ENCODE peak calls at places on chromosomes 13 and 19, in five cellular contexts. One of them, this sample, is unnamed.
A peak's percentile ranks its signal among the peaks of the same experiment; 100 is the strongest.

GRCh38 chr19:48571378-48572162 is 19.6 kb downstream of the SULT2B1 start:
- DNase-seq in stimulated activated CD8-positive, alpha-beta memory T cell treated with anti-CD3 and anti-CD28 coated beads, Interleukin-12 subunit alpha, Interleukin-12 subunit beta, amount 100 ng/mL, for 4 hours: no peak
- DNase-seq in aorta: no peak
- DNase-seq in fibroblast of lung: no peak
- DNase-seq in RPMI7951: no peak
- DNase-seq in this sample: no peak

GRCh38 chr13:27822873-27823311 is 30.6 kb downstream of the GSX1 start:
- DNase-seq in RPMI7951: no peak
- DNase-seq in stimulated activated CD8-positive, alpha-beta memory T cell treated with anti-CD3 and anti-CD28 coated beads, Interleukin-12 subunit alpha, Interleukin-12 subunit beta, amount 100 ng/mL, for 4 hours: no peak
- DNase-seq in fibroblast of lung: peak; percentile 13
- DNase-seq in aorta: no peak
- DNase-seq in this sample: no peak

GRCh38 chr19:39408392-39409206 is 2.0 kb downstream of the ZFP36 start:
- DNase-seq in RPMI7951: peak; percentile 27
- DNase-seq in aorta: peak; percentile 89
- DNase-seq in stimulated activated CD8-positive, alpha-beta memory T cell treated with anti-CD3 and anti-CD28 coated beads, Interleukin-12 subunit alpha, Interleukin-12 subunit beta, amount 100 ng/mL, for 4 hours: no peak
- DNase-seq in fibroblast of lung: peak; percentile 38
- DNase-seq in this sample: no peak

GRCh38 chr13:75308222-75308621 is 173.7 kb downstream of the TBC1D4 start:
- DNase-seq in RPMI7951: no peak
- DNase-seq in stimulated activated CD8-positive, alpha-beta memory T cell treated with anti-CD3 and anti-CD28 coated beads, Interleukin-12 subunit alpha, Interleukin-12 subunit beta, amount 100 ng/mL, for 4 hours: no peak
- DNase-seq in fibroblast of lung: peak; percentile 2
- DNase-seq in aorta: no peak
- DNase-seq in this sample: no peak

GRCh38 chr19:29677001-29677781 is 11.9 kb downstream of the PLEKHF1 start:
- DNase-seq in stimulated activated CD8-positive, alpha-beta memory T cell treated with anti-CD3 and anti-CD28 coated beads, Interleukin-12 subunit alpha, Interleukin-12 subunit beta, amount 100 ng/mL, for 4 hours: no peak
- DNase-seq in RPMI7951: no peak
- DNase-seq in fibroblast of lung: no peak
- DNase-seq in aorta: no peak
- DNase-seq in this sample: no peak

GRCh38 chr19:13103961-13104847 is 1.5 kb upstream of the LYL1 start:
- DNase-seq in stimulated activated CD8-positive, alpha-beta memory T cell treated with anti-CD3 and anti-CD28 coated beads, Interleukin-12 subunit alpha, Interleukin-12 subunit beta, amount 100 ng/mL, for 4 hours: no peak
- DNase-seq in RPMI7951: no peak
- DNase-seq in fibroblast of lung: no peak
- DNase-seq in aorta: peak; percentile 88
- DNase-seq in this sample: no peak

GRCh38 chr13:99269627-99270252 is 11.6 kb upstream of the GPR18 start:
- DNase-seq in fibroblast of lung: peak; percentile 56
- DNase-seq in RPMI7951: peak; percentile 59
- DNase-seq in stimulated activated CD8-positive, alpha-beta memory T cell treated with anti-CD3 and anti-CD28 coated beads, Interleukin-12 subunit alpha, Interleukin-12 subunit beta, amount 100 ng/mL, for 4 hours: no peak
- DNase-seq in aorta: no peak
- DNase-seq in this sample: peak; percentile 36

GRCh38 chr19:14183741-14184395 is 22.1 kb downstream of the ADGRL1 start:
- DNase-seq in stimulated activated CD8-positive, alpha-beta memory T cell treated with anti-CD3 and anti-CD28 coated beads, Interleukin-12 subunit alpha, Interleukin-12 subunit beta, amount 100 ng/mL, for 4 hours: no peak
- DNase-seq in RPMI7951: no peak
- DNase-seq in aorta: no peak
- DNase-seq in fibroblast of lung: no peak
- DNase-seq in this sample: no peak

GRCh38 chr19:41298327-41298964 is 11.5 kb upstream of the CCDC97 start:
- DNase-seq in aorta: peak; percentile 90
- DNase-seq in fibroblast of lung: peak; percentile 77
- DNase-seq in stimulated activated CD8-positive, alpha-beta memory T cell treated with anti-CD3 and anti-CD28 coated beads, Interleukin-12 subunit alpha, Interleukin-12 subunit beta, amount 100 ng/mL, for 4 hours: no peak
- DNase-seq in RPMI7951: peak; percentile 86
- DNase-seq in this sample: peak; percentile 48

GRCh38 chr19:18251587-18252369 is 22.5 kb downstream of the IQCN start:
- DNase-seq in stimulated activated CD8-positive, alpha-beta memory T cell treated with anti-CD3 and anti-CD28 coated beads, Interleukin-12 subunit alpha, Interleukin-12 subunit beta, amount 100 ng/mL, for 4 hours: peak; percentile 56
- DNase-seq in fibroblast of lung: peak; percentile 45
- DNase-seq in RPMI7951: peak; percentile 61
- DNase-seq in aorta: peak; percentile 91
- DNase-seq in this sample: no peak

GRCh38 chr13:101757446-101758039 is 305.1 kb downstream of the ITGBL1 start:
- DNase-seq in stimulated activated CD8-positive, alpha-beta memory T cell treated with anti-CD3 and anti-CD28 coated beads, Interleukin-12 subunit alpha, Interleukin-12 subunit beta, amount 100 ng/mL, for 4 hours: no peak
- DNase-seq in fibroblast of lung: peak; percentile 42
- DNase-seq in RPMI7951: peak; percentile 51
- DNase-seq in aorta: no peak
- DNase-seq in this sample: peak; percentile 8

GRCh38 chr13:107867701-107868661 is 347.4 kb downstream of the LIG4 start:
- DNase-seq in stimulated activated CD8-positive, alpha-beta memory T cell treated with anti-CD3 and anti-CD28 coated beads, Interleukin-12 subunit alpha, Interleukin-12 subunit beta, amount 100 ng/mL, for 4 hours: no peak
- DNase-seq in RPMI7951: no peak
- DNase-seq in fibroblast of lung: peak; percentile 52
- DNase-seq in aorta: peak; percentile 74
- DNase-seq in this sample: no peak

GRCh38 chr13:37187611-37188010 is 82.1 kb upstream of the CSNK1A1L start:
- DNase-seq in RPMI7951: peak; percentile 14
- DNase-seq in stimulated activated CD8-positive, alpha-beta memory T cell treated with anti-CD3 and anti-CD28 coated beads, Interleukin-12 subunit alpha, Interleukin-12 subunit beta, amount 100 ng/mL, for 4 hours: no peak
- DNase-seq in fibroblast of lung: peak; percentile 77
- DNase-seq in aorta: no peak
- DNase-seq in this sample: no peak

GRCh38 chr19:38846097-38846496 is 3.7 kb downstream of the HNRNPL start:
- DNase-seq in RPMI7951: no peak
- DNase-seq in stimulated activated CD8-positive, alpha-beta memory T cell treated with anti-CD3 and anti-CD28 coated beads, Interleukin-12 subunit alpha, Interleukin-12 subunit beta, amount 100 ng/mL, for 4 hours: no peak
- DNase-seq in aorta: no peak
- DNase-seq in fibroblast of lung: no peak
- DNase-seq in this sample: no peak

GRCh38 chr19:41994521-41994971 is 516 bp upstream of the ATP1A3 start:
- DNase-seq in stimulated activated CD8-positive, alpha-beta memory T cell treated with anti-CD3 and anti-CD28 coated beads, Interleukin-12 subunit alpha, Interleukin-12 subunit beta, amount 100 ng/mL, for 4 hours: no peak
- DNase-seq in RPMI7951: no peak
- DNase-seq in aorta: no peak
- DNase-seq in fibroblast of lung: no peak
- DNase-seq in this sample: no peak

GRCh38 chr13:29465741-29466293 is 129.7 kb downstream of the SLC7A1 start:
- DNase-seq in fibroblast of lung: peak; percentile 83
- DNase-seq in aorta: no peak
- DNase-seq in RPMI7951: peak; percentile 81
- DNase-seq in stimulated activated CD8-positive, alpha-beta memory T cell treated with anti-CD3 and anti-CD28 coated beads, Interleukin-12 subunit alpha, Interleukin-12 subunit beta, amount 100 ng/mL, for 4 hours: no peak
- DNase-seq in this sample: peak; percentile 43

GRCh38 chr13:45989607-45990006 is 62.9 kb downstream of the ZC3H13 start:
- DNase-seq in aorta: no peak
- DNase-seq in RPMI7951: no peak
- DNase-seq in fibroblast of lung: peak; percentile 65
- DNase-seq in stimulated activated CD8-positive, alpha-beta memory T cell treated with anti-CD3 and anti-CD28 coated beads, Interleukin-12 subunit alpha, Interleukin-12 subunit beta, amount 100 ng/mL, for 4 hours: no peak
- DNase-seq in this sample: peak; percentile 63

GRCh38 chr13:95677564-95678386 is 836 bp downstream of the DNAJC3 start:
- DNase-seq in RPMI7951: peak; percentile 28
- DNase-seq in fibroblast of lung: peak; percentile 39
- DNase-seq in aorta: no peak
- DNase-seq in stimulated activated CD8-positive, alpha-beta memory T cell treated with anti-CD3 and anti-CD28 coated beads, Interleukin-12 subunit alpha, Interleukin-12 subunit beta, amount 100 ng/mL, for 4 hours: no peak
- DNase-seq in this sample: no peak

GRCh38 chr13:45356966-45357689 is 16.1 kb upstream of the TPT1 start:
- DNase-seq in fibroblast of lung: peak; percentile 55
- DNase-seq in stimulated activated CD8-positive, alpha-beta memory T cell treated with anti-CD3 and anti-CD28 coated beads, Interleukin-12 subunit alpha, Interleukin-12 subunit beta, amount 100 ng/mL, for 4 hours: no peak
- DNase-seq in RPMI7951: no peak
- DNase-seq in aorta: peak; percentile 43
- DNase-seq in this sample: no peak

GRCh38 chr19:35528218-35529038 is at the start of gene SBSN:
- DNase-seq in stimulated activated CD8-positive, alpha-beta memory T cell treated with anti-CD3 and anti-CD28 coated beads, Interleukin-12 subunit alpha, Interleukin-12 subunit beta, amount 100 ng/mL, for 4 hours: no peak
- DNase-seq in fibroblast of lung: peak; percentile 49
- DNase-seq in RPMI7951: peak; percentile 21
- DNase-seq in aorta: no peak
- DNase-seq in this sample: peak; percentile 57

GRCh38 chr19:45976180-45976579 is 2.5 kb upstream of the NOVA2 start:
- DNase-seq in aorta: no peak
- DNase-seq in fibroblast of lung: peak; percentile 17
- DNase-seq in stimulated activated CD8-positive, alpha-beta memory T cell treated with anti-CD3 and anti-CD28 coated beads, Interleukin-12 subunit alpha, Interleukin-12 subunit beta, amount 100 ng/mL, for 4 hours: no peak
- DNase-seq in RPMI7951: peak; percentile 24
- DNase-seq in this sample: no peak

GRCh38 chr13:23766199-23766771 is 122.9 kb downstream of the MIPEP start:
- DNase-seq in stimulated activated CD8-positive, alpha-beta memory T cell treated with anti-CD3 and anti-CD28 coated beads, Interleukin-12 subunit alpha, Interleukin-12 subunit beta, amount 100 ng/mL, for 4 hours: no peak
- DNase-seq in RPMI7951: no peak
- DNase-seq in fibroblast of lung: no peak
- DNase-seq in aorta: no peak
- DNase-seq in this sample: no peak

GRCh38 chr19:46490774-46491173 is 4.9 kb downstream of the PNMA8B start:
- DNase-seq in aorta: peak; percentile 51
- DNase-seq in fibroblast of lung: no peak
- DNase-seq in RPMI7951: no peak
- DNase-seq in stimulated activated CD8-positive, alpha-beta memory T cell treated with anti-CD3 and anti-CD28 coated beads, Interleukin-12 subunit alpha, Interleukin-12 subunit beta, amount 100 ng/mL, for 4 hours: no peak
- DNase-seq in this sample: no peak

GRCh38 chr19:45607071-45608029 is 5.3 kb upstream of the GPR4 start:
- DNase-seq in aorta: peak; percentile 91
- DNase-seq in fibroblast of lung: peak; percentile 44
- DNase-seq in RPMI7951: peak; percentile 75
- DNase-seq in stimulated activated CD8-positive, alpha-beta memory T cell treated with anti-CD3 and anti-CD28 coated beads, Interleukin-12 subunit alpha, Interleukin-12 subunit beta, amount 100 ng/mL, for 4 hours: no peak
- DNase-seq in this sample: no peak

GRCh38 chr19:45138303-45138751 is 22.5 kb downstream of the NKPD1 start:
- DNase-seq in fibroblast of lung: no peak
- DNase-seq in aorta: no peak
- DNase-seq in RPMI7951: no peak
- DNase-seq in stimulated activated CD8-positive, alpha-beta memory T cell treated with anti-CD3 and anti-CD28 coated beads, Interleukin-12 subunit alpha, Interleukin-12 subunit beta, amount 100 ng/mL, for 4 hours: no peak
- DNase-seq in this sample: no peak

GRCh38 chr19:51318687-51319675 is 7.5 kb downstream of the IGLON5 start:
- DNase-seq in RPMI7951: no peak
- DNase-seq in stimulated activated CD8-positive, alpha-beta memory T cell treated with anti-CD3 and anti-CD28 coated beads, Interleukin-12 subunit alpha, Interleukin-12 subunit beta, amount 100 ng/mL, for 4 hours: no peak
- DNase-seq in fibroblast of lung: no peak
- DNase-seq in aorta: no peak
- DNase-seq in this sample: no peak

GRCh38 chr19:33302175-33302973 is at the start of gene CEBPA:
- DNase-seq in aorta: peak; percentile 92
- DNase-seq in stimulated activated CD8-positive, alpha-beta memory T cell treated with anti-CD3 and anti-CD28 coated beads, Interleukin-12 subunit alpha, Interleukin-12 subunit beta, amount 100 ng/mL, for 4 hours: peak; percentile 54
- DNase-seq in fibroblast of lung: peak; percentile 74
- DNase-seq in RPMI7951: peak; percentile 39
- DNase-seq in this sample: no peak

GRCh38 chr19:6948884-6949283 is 61.5 kb downstream of the ADGRE1 start:
- DNase-seq in aorta: no peak
- DNase-seq in stimulated activated CD8-positive, alpha-beta memory T cell treated with anti-CD3 and anti-CD28 coated beads, Interleukin-12 subunit alpha, Interleukin-12 subunit beta, amount 100 ng/mL, for 4 hours: no peak
- DNase-seq in fibroblast of lung: no peak
- DNase-seq in RPMI7951: no peak
- DNase-seq in this sample: no peak

GRCh38 chr13:54658771-54659170 is 1630.2 kb downstream of the OLFM4 start:
- DNase-seq in fibroblast of lung: no peak
- DNase-seq in RPMI7951: no peak
- DNase-seq in aorta: no peak
- DNase-seq in stimulated activated CD8-positive, alpha-beta memory T cell treated with anti-CD3 and anti-CD28 coated beads, Interleukin-12 subunit alpha, Interleukin-12 subunit beta, amount 100 ng/mL, for 4 hours: no peak
- DNase-seq in this sample: no peak

GRCh38 chr13:41660426-41660825 is 203.1 kb downstream of the RGCC start:
- DNase-seq in aorta: no peak
- DNase-seq in fibroblast of lung: no peak
- DNase-seq in RPMI7951: no peak
- DNase-seq in stimulated activated CD8-positive, alpha-beta memory T cell treated with anti-CD3 and anti-CD28 coated beads, Interleukin-12 subunit alpha, Interleukin-12 subunit beta, amount 100 ng/mL, for 4 hours: no peak
- DNase-seq in this sample: peak; percentile 77

GRCh38 chr13:73715114-73715909 is 418.9 kb downstream of the KLF12 start:
- DNase-seq in fibroblast of lung: no peak
- DNase-seq in aorta: no peak
- DNase-seq in stimulated activated CD8-positive, alpha-beta memory T cell treated with anti-CD3 and anti-CD28 coated beads, Interleukin-12 subunit alpha, Interleukin-12 subunit beta, amount 100 ng/mL, for 4 hours: peak; percentile 4
- DNase-seq in RPMI7951: no peak
- DNase-seq in this sample: no peak

GRCh38 chr19:17293605-17294004 is 9.6 kb downstream of the ABHD8 start:
- DNase-seq in aorta: no peak
- DNase-seq in RPMI7951: no peak
- DNase-seq in stimulated activated CD8-positive, alpha-beta memory T cell treated with anti-CD3 and anti-CD28 coated beads, Interleukin-12 subunit alpha, Interleukin-12 subunit beta, amount 100 ng/mL, for 4 hours: no peak
- DNase-seq in fibroblast of lung: no peak
- DNase-seq in this sample: no peak

GRCh38 chr13:67229438-67230242 is 496 bp downstream of the PCDH9 start:
- DNase-seq in aorta: no peak
- DNase-seq in stimulated activated CD8-positive, alpha-beta memory T cell treated with anti-CD3 and anti-CD28 coated beads, Interleukin-12 subunit alpha, Interleukin-12 subunit beta, amount 100 ng/mL, for 4 hours: no peak
- DNase-seq in RPMI7951: no peak
- DNase-seq in fibroblast of lung: peak; percentile 28
- DNase-seq in this sample: no peak

GRCh38 chr13:104571161-104571889 is 1505.1 kb upstream of the SLC10A2 start:
- DNase-seq in fibroblast of lung: peak; percentile 96
- DNase-seq in aorta: peak; percentile 74
- DNase-seq in RPMI7951: peak; percentile 40
- DNase-seq in stimulated activated CD8-positive, alpha-beta memory T cell treated with anti-CD3 and anti-CD28 coated beads, Interleukin-12 subunit alpha, Interleukin-12 subunit beta, amount 100 ng/mL, for 4 hours: no peak
- DNase-seq in this sample: peak; percentile 84